ENCODE peak calls at places on chromosomes 5 and 9, in five cellular contexts. Z is coronary artery, N is endothelial cell, L is stomach, K is cardiac fibroblast. W is an unnamed sample.

GRCh38 chr5:56951946-56952691 is at the start of gene MIER3:
- DNase-seq in K (peak; percentile 71), Z (peak; percentile 83), N (peak; percentile 82), L (peak; percentile 81), W (peak; percentile 66)

GRCh38 chr5:149944666-149945065 is at the start of gene PDE6A:
- DNase-seq in L (no peak), Z (no peak), N (no peak), K (no peak), W (no peak)

GRCh38 chr9:123318192-123318591 is 37.8 kb upstream of the CRB2 start:
- DNase-seq in N (no peak), L (no peak), K (no peak), Z (no peak), W (no peak)

GRCh38 chr5:9924614-9925013 is 294.5 kb upstream of the TAS2R1 start:
- DNase-seq in N (no peak), K (peak; percentile 98), L (no peak), Z (no peak), W (no peak)

GRCh38 chr5:180523629-180524466 is 29.7 kb downstream of the CNOT6 start:
- DNase-seq in L (no peak), K (no peak), N (no peak), Z (no peak), W (no peak)

GRCh38 chr5:132456553-132457361 is 33.8 kb downstream of the IRF1 start:
- DNase-seq in Z (no peak), L (peak; percentile 62), N (no peak), K (peak; percentile 74), W (no peak)

GRCh38 chr5:671459-672328 is 21.5 kb downstream of the TPPP start:
- DNase-seq in N (peak; percentile 82), K (peak; percentile 62), L (peak; percentile 78), Z (no peak), W (peak; percentile 65)

GRCh38 chr5:39138892-39139291 is 64.7 kb upstream of the RICTOR start:
- DNase-seq in Z (no peak), N (no peak), L (no peak), K (peak; percentile 96), W (no peak)

GRCh38 chr9:93677641-93678136 is 101.3 kb downstream of the PHF2 start:
- DNase-seq in N (peak; percentile 4), Z (no peak), L (no peak), K (no peak), W (peak; percentile 8)

GRCh38 chr5:134273642-134274361 is 47.9 kb upstream of the PPP2CA start:
- DNase-seq in Z (no peak), N (no peak), K (no peak), L (no peak), W (no peak)

GRCh38 chr9:114988962-114989599 is 58.7 kb upstream of the TNFSF8 start:
- DNase-seq in Z (no peak), N (no peak), K (peak; percentile 39), L (no peak), W (no peak)

GRCh38 chr9:101999441-101999840 is 261.0 kb upstream of the GRIN3A start:
- DNase-seq in N (no peak), Z (no peak), K (no peak), L (no peak), W (no peak)

GRCh38 chr5:176611435-176611834 is 1.5 kb upstream of the GPRIN1 start:
- DNase-seq in L (peak; percentile 71), N (peak; percentile 83), K (peak; percentile 92), Z (no peak), W (peak; percentile 78)

GRCh38 chr9:126565336-126566128 is 48.2 kb upstream of the LMX1B start:
- DNase-seq in K (no peak), Z (no peak), L (no peak), N (no peak), W (no peak)

GRCh38 chr9:110939573-110939972 is 98.7 kb downstream of the LPAR1 start:
- DNase-seq in Z (no peak), L (no peak), K (no peak), N (no peak), W (no peak)
- TF ChIP-seq CTCF in Z (no peak), L (no peak), K (no peak), N (no peak), W (no peak)

DNA sequence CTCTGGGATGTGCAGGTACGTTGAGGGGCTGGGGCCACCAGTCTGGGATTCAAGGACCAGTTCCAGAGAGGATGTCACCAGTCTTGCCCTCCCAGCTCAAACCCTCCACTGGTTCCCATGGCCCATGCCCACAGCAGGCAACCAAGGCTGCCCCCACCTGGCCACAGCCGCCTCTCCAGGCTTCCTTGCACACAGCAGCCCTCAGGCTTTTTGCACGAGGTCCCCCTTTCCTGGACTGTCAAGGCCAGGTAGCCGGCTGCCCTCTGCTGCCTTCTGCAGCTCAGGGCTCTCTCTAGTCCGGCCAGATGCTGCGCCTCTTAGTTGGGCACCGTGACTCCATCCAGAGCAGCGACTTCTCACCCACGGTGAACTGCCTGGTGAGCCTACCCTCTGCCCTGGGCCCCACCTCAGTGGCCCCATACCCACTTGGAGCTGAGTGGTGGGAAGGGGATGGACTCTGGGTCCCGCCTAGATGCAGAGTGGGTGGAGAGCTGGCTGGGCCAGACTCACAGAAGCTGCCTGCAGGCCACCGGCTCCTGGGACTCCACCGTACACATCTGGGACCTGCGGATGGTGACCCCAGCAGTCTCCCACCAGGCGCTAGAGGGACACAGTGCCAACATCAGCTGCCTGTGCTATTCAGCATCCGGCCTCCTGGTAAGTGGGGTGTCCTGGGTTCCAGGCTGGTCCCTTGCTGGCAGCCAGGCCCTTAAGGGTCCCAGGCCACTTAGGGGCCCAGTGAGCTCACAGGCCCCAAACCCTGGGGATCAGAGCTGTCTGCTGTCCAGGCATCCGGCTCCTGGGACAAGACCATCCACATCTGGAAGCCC is 2.9 kb downstream of the WDR38 start:
- DNase-seq in K (no peak), L (no peak), N (peak; percentile 60), Z (peak; percentile 72), W (no peak)
- TF ChIP-seq CTCF in K (peak; percentile 59), L (no peak), N (peak; percentile 13), Z (no peak), W (peak; percentile 46)

DNA sequence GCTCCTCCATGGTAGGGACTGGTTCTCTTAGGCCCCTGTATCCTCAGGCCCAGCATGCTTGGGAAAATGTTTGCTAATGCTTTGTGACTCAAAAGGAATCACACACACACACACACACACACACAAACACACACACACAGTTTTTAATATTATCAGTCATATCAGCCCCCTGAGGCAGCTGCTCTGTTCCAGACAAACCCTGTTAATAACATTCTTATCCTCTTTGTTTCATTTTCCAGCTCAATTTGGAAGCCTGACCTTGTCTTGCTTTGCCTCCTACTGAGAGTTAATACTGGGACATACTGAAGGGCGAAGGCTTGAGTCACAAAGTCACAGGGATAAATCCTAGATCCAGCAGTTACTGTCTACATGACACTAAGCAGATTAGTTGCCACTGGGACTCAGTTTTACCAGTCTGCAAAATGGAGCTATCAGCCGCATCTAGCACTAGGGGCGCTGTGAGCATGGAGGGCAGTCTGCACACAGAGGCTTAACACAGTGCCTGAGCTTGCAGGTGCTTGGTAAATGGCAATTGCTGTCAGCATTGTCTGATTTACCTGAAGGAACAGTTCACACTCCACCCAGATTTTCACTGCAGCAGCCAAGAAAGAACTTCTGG is 37.1 kb upstream of the KCNMB1 start:
- DNase-seq in K (no peak), N (no peak), L (no peak), Z (no peak), W (no peak)
- TF ChIP-seq CTCF in K (no peak), N (no peak), L (no peak), Z (no peak), W (no peak)

GRCh38 chr9:136118061-136118366 is 661 bp downstream of the TMEM250 start:
- DNase-seq in Z (no peak), K (peak; percentile 26), L (no peak), N (peak; percentile 54), W (no peak)
- TF ChIP-seq CTCF in Z (no peak), K (no peak), L (no peak), N (no peak), W (no peak)

GRCh38 chr5:160119905-160120266 is 636 bp upstream of the PWWP2A start:
- DNase-seq in N (no peak), L (no peak), Z (no peak), K (no peak), W (no peak)
- TF ChIP-seq CTCF in N (no peak), L (peak; percentile 9), Z (no peak), K (no peak), W (no peak)

DNA sequence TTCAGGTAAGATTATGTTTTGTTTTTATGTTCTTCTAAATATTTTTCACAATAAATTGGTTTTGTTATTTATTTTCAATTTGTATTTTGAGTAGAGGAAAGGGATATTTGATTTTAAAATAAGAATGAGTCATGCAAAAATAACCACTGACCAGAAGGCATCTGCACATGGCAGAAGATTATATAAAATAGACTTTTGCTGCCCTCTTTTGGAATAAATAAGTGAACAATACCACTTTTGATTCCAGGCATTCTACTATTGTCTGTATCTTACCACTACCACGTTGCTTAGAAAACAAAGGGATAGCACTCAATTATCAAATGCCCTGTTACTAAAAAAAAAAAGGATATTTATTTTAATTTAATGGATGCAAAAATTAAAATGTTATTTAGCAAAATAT is 227.3 kb upstream of the ITGA1 start:
- DNase-seq in K (peak; percentile 15), N (no peak), Z (no peak), L (no peak), W (no peak)
- TF ChIP-seq CTCF in K (no peak), N (no peak), Z (no peak), L (no peak), W (peak; percentile 32)

DNA sequence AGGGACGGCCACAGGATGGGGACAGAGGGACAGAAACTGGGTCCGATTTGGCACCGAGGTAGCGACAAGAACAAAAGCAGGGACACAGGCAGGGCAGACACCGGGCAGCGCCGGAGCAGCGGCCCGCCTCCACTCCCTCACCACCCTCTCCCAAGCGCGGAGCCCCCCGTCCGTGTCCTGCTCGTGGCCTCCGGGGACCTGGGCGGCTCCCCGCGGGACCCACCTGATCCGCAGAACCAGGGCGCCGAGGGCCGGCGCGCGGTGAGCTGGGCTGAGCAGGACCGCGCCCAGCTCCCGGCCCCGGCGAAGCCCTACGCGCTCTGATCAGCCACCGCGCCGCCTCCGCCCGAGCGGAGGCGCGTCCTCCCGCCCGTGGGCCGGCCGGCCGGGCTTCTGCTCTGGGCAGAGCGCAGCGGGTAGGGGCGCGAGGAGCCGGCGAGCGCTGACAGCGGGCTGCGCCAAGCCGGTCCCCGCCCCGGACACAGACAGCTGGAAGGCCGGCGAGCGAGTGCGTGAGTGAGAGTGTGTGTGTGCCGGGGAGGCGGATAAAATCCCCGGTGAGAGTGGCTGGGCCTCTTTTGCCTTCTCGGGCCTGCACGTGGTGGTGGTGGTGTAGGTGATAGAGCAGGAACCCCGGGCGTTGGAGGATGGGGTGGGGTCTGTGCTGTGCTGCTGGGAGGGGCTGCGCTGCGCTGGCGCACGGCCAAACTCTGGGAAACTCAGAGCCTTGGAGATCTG is at the start of gene GGTA1:
- DNase-seq in L (peak; percentile 58), Z (no peak), N (peak; percentile 67), K (peak; percentile 59), W (peak; percentile 21)
- TF ChIP-seq CTCF in L (no peak), Z (no peak), N (no peak), K (no peak), W (no peak)

W was measured in progenitor cell of endocrine pancreas.